ENCODE peak calls at places on chromosome 3, in five cellular contexts. S, K, O, C and W are unnamed samples.

GRCh38 chr3:117695321-117695720 is 985.7 kb downstream of the TUSC7 start:
- DNase-seq in K (no peak), S (no peak), O (no peak), C (no peak), W (no peak)

GRCh38 chr3:52004158-52004787 is 8.6 kb upstream of the RPL29 start:
- DNase-seq in K (peak), S (no peak), O (peak), C (peak), W (peak)

GRCh38 chr3:151283907-151284461 is 5.6 kb upstream of the P2RY14 start:
- DNase-seq in C (no peak), S (no peak), K (no peak), O (no peak), W (no peak)

GRCh38 chr3:141389703-141390102 is 21.4 kb downstream of the ZBTB38 start:
- DNase-seq in O (no peak), K (no peak), C (no peak), S (no peak), W (no peak)

GRCh38 chr3:97105989-97106651 is 291.7 kb downstream of the EPHA6 start:
- DNase-seq in O (no peak), K (no peak), S (no peak), C (no peak), W (no peak)

GRCh38 chr3:136428167-136428566 is 178.0 kb downstream of the PCCB start:
- DNase-seq in C (peak), S (no peak), K (no peak), O (no peak), W (no peak)

GRCh38 chr3:4994144-4994730 is 15.0 kb downstream of the BHLHE40 start:
- DNase-seq in C (no peak), K (no peak), S (no peak), O (no peak), W (no peak)

GRCh38 chr3:141109761-141110160 is 58.6 kb downstream of the SPSB4 start:
- DNase-seq in S (no peak), C (no peak), K (peak), O (no peak), W (no peak)

GRCh38 chr3:166986000-166986399 is 394.1 kb downstream of the ZBBX start:
- DNase-seq in S (no peak), O (no peak), C (no peak), K (no peak), W (no peak)

GRCh38 chr3:171640520-171641412 is 169.5 kb downstream of the PLD1 start:
- DNase-seq in K (no peak), O (no peak), C (no peak), S (no peak), W (no peak)

GRCh38 chr3:37559461-37559860 is 302.2 kb upstream of the CTDSPL start:
- DNase-seq in C (no peak), K (no peak), O (no peak), S (no peak), W (no peak)

GRCh38 chr3:87076951-87077350 is 86.0 kb upstream of the VGLL3 start:
- DNase-seq in C (no peak), O (no peak), S (no peak), K (no peak), W (no peak)

GRCh38 chr3:102143536-102143935 is 291.3 kb upstream of the ZPLD1 start:
- DNase-seq in C (no peak), S (no peak), O (no peak), K (no peak), W (no peak)

GRCh38 chr3:104102386-104102785 is 1264.3 kb upstream of the ALCAM start:
- DNase-seq in O (peak), K (no peak), S (peak), C (peak), W (no peak)

GRCh38 chr3:184776916-184777315 is 35.0 kb upstream of the VPS8 start:
- DNase-seq in K (no peak), O (no peak), S (no peak), C (no peak), W (no peak)

GRCh38 chr3:184320099-184320445 is 5.7 kb downstream of the EIF4G1 start:
- DNase-seq in S (no peak), C (peak), K (no peak), O (no peak), W (no peak)

GRCh38 chr3:31116651-31117050 is 222.2 kb upstream of the GADL1 start:
- DNase-seq in K (no peak), C (no peak), O (no peak), S (no peak), W (no peak)

DNA sequence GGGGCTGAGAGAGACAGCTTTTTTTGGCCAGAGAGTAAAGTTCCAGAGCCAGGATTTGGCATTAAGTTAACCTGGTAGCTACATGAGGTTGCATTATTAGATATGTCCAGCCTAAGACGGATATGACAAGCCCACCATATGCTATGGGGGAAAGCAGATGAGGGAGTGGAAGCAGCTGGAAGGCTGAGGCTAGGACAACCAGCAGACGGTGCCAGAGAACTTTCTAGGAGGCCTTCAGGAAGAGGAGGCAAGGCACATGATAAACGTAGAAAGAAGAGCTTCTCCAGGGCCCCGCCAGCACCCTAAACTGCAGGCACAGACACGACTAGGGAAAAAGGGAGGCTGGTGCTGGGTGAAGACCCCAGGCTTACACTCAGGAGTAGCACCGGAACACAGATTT is 87.0 kb downstream of the CTNNB1 start:
- DNase-seq in K (no peak), C (no peak), O (no peak), S (no peak), W (no peak)
- TF ChIP-seq CTCF in K (no peak), C (peak), O (no peak), S (no peak), W (no peak)

GRCh38 chr3:42520906-42521305 is 18.5 kb downstream of the VIPR1 start:
- DNase-seq in S (no peak), C (no peak), K (no peak), O (no peak), W (no peak)

GRCh38 chr3:42519568-42519962 is 17.1 kb downstream of the VIPR1 start:
- DNase-seq in S (no peak), K (no peak), C (no peak), O (no peak), W (no peak)

GRCh38 chr3:42517143-42517542 is 14.7 kb downstream of the VIPR1 start:
- DNase-seq in K (no peak), C (no peak), O (no peak), S (no peak), W (no peak)

GRCh38 chr3:42520336-42520735 is 17.9 kb downstream of the VIPR1 start:
- DNase-seq in K (no peak), C (no peak), S (no peak), O (no peak), W (no peak)

DNA sequence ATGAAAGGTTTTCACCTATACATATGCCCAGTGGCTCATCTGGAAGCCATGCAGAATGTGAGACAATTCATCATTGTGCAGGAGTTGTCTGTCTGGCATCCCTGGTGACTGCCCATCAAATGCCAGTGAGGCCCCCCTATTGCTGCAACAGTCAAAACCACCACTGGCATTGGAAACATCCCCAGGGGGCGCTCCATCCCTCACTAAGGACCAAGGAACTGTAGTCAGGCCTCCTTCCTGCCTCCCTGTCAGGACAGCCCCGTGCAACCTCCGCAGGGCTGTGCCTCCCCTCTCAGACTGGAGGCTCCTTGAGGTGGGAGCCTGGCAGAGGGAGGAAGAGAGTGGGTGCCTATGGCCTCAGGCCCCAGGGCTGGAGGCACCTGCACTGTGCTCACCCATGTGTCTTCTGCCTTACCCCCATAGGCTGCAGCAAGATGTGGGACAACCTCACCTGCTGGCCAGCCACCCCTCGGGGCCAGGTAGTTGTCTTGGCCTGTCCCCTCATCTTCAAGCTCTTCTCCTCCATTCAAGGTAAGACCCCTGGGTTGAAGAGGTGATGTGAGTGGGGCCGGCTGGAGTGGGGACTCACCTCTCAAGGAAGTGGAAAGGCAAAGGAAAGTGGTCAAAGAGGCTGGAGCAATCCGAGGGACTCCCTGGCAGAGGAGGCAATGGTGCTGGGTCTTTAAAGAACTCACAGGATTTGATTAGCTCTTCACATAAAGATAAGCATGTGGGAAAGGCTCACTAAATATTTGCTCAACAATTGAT is 16.5 kb downstream of the VIPR1 start:
- DNase-seq in O (peak), K (no peak), S (no peak), C (no peak), W (no peak)
- TF ChIP-seq CTCF in O (peak), K (no peak), S (no peak), C (no peak), W (peak)

DNA sequence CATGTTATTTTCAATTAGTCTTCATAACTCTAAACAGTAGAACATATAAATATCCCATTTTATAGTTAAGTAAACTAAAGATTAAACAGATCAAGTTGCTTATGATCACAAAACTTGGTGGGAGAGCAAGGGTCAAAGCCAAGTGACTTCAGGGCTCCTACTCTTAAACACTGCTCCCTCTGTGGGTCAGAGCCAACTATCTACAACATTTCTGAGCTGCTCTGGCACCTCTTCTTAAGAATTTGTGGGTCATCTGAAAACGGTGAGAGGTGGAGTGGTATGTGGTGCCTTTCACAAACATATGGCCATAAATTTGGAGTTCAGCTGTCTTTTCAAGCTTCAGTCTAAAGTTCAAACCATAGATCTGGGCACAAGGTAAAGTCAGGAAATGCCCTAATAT is 10.9 kb downstream of the ATG3 start:
- DNase-seq in C (no peak), O (no peak), K (no peak), S (no peak), W (no peak)
- TF ChIP-seq CTCF in C (no peak), O (peak), K (no peak), S (no peak), W (no peak)

DNA sequence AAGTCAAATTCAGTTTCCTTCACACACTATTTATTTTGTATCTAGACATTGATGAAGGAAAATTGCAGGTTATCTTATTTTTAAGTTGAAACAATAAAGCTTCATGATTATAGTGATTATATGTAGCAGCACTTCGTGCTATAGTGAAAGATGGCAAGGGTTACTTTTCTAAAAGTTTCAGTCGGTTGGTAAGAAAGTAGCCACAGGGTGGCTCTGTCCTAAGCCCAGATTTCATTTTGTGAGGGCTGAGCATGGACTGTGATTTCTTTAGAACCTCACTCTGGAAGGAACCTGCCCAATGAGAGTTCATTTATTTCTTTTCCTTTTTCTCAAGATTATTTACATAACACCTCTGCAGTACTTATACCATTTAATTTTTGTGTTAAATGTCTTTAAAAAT is 66.5 kb downstream of the NME9 start:
- DNase-seq in S (no peak), K (no peak), C (no peak), O (no peak), W (no peak)
- TF ChIP-seq CTCF in S (no peak), K (no peak), C (peak), O (peak), W (peak)